ENCODE peak calls at places on chromosome 5, in six cellular contexts. One of them, this sample, is unnamed.

GRCh38 chr5:61790678-61791077 is 458.6 kb downstream of the ZSWIM6 start:
- DNase-seq in fibroblast of mammary gland: no peak
- DNase-seq in glomerular endothelial cell: no peak
- DNase-seq in HEK293T: no peak
- DNase-seq in activated T-helper 1 cell treated with anti-CD3 and anti-CD28 coated beads, Interleukin-2, amount 50 U/mL, for 16 hours: no peak
- DNase-seq in KG1: no peak
- DNase-seq in this sample: no peak

GRCh38 chr5:98401645-98402044 is 371.8 kb upstream of the RGMB start:
- DNase-seq in fibroblast of mammary gland: no peak
- DNase-seq in glomerular endothelial cell: no peak
- DNase-seq in HEK293T: no peak
- DNase-seq in activated T-helper 1 cell treated with anti-CD3 and anti-CD28 coated beads, Interleukin-2, amount 50 U/mL, for 16 hours: no peak
- DNase-seq in KG1: no peak
- DNase-seq in this sample: no peak

GRCh38 chr5:172469697-172470096 is 15.4 kb upstream of the SH3PXD2B start:
- DNase-seq in fibroblast of mammary gland: no peak
- DNase-seq in glomerular endothelial cell: no peak
- DNase-seq in HEK293T: no peak
- DNase-seq in activated T-helper 1 cell treated with anti-CD3 and anti-CD28 coated beads, Interleukin-2, amount 50 U/mL, for 16 hours: no peak
- DNase-seq in KG1: no peak
- DNase-seq in this sample: no peak

GRCh38 chr5:50849554-50849953 is 183.1 kb downstream of the PARP8 start:
- DNase-seq in fibroblast of mammary gland: no peak
- DNase-seq in glomerular endothelial cell: no peak
- DNase-seq in HEK293T: no peak
- DNase-seq in activated T-helper 1 cell treated with anti-CD3 and anti-CD28 coated beads, Interleukin-2, amount 50 U/mL, for 16 hours: no peak
- DNase-seq in KG1: no peak
- DNase-seq in this sample: no peak

GRCh38 chr5:107739661-107740060 is 68.9 kb upstream of the EFNA5 start:
- DNase-seq in fibroblast of mammary gland: no peak
- DNase-seq in glomerular endothelial cell: no peak
- DNase-seq in HEK293T: no peak
- DNase-seq in activated T-helper 1 cell treated with anti-CD3 and anti-CD28 coated beads, Interleukin-2, amount 50 U/mL, for 16 hours: no peak
- DNase-seq in KG1: no peak
- DNase-seq in this sample: peak

GRCh38 chr5:178496219-178496618 is 94.0 kb downstream of the COL23A1 start:
- DNase-seq in fibroblast of mammary gland: no peak
- DNase-seq in glomerular endothelial cell: no peak
- DNase-seq in HEK293T: no peak
- DNase-seq in activated T-helper 1 cell treated with anti-CD3 and anti-CD28 coated beads, Interleukin-2, amount 50 U/mL, for 16 hours: no peak
- DNase-seq in KG1: no peak
- DNase-seq in this sample: no peak

GRCh38 chr5:132070460-132071337 is 2.9 kb upstream of the CSF2 start:
- DNase-seq in fibroblast of mammary gland: peak
- DNase-seq in glomerular endothelial cell: no peak
- DNase-seq in HEK293T: no peak
- DNase-seq in activated T-helper 1 cell treated with anti-CD3 and anti-CD28 coated beads, Interleukin-2, amount 50 U/mL, for 16 hours: no peak
- DNase-seq in KG1: no peak
- DNase-seq in this sample: peak

GRCh38 chr5:143516249-143516648 is 112.8 kb upstream of the NR3C1 start:
- DNase-seq in fibroblast of mammary gland: peak
- DNase-seq in glomerular endothelial cell: no peak
- DNase-seq in HEK293T: no peak
- DNase-seq in activated T-helper 1 cell treated with anti-CD3 and anti-CD28 coated beads, Interleukin-2, amount 50 U/mL, for 16 hours: no peak
- DNase-seq in KG1: no peak
- DNase-seq in this sample: no peak

GRCh38 chr5:45295231-45295630 is 400.9 kb downstream of the HCN1 start:
- DNase-seq in fibroblast of mammary gland: no peak
- DNase-seq in glomerular endothelial cell: no peak
- DNase-seq in HEK293T: no peak
- DNase-seq in activated T-helper 1 cell treated with anti-CD3 and anti-CD28 coated beads, Interleukin-2, amount 50 U/mL, for 16 hours: no peak
- DNase-seq in KG1: no peak
- DNase-seq in this sample: no peak

GRCh38 chr5:16600397-16600796 is 16.4 kb downstream of the RETREG1 start:
- DNase-seq in fibroblast of mammary gland: peak
- DNase-seq in glomerular endothelial cell: no peak
- DNase-seq in HEK293T: no peak
- DNase-seq in activated T-helper 1 cell treated with anti-CD3 and anti-CD28 coated beads, Interleukin-2, amount 50 U/mL, for 16 hours: no peak
- DNase-seq in KG1: no peak
- DNase-seq in this sample: no peak

GRCh38 chr5:107670028-107670926 is 460 bp downstream of the EFNA5 start:
- DNase-seq in fibroblast of mammary gland: no peak
- DNase-seq in glomerular endothelial cell: no peak
- DNase-seq in HEK293T: no peak
- DNase-seq in activated T-helper 1 cell treated with anti-CD3 and anti-CD28 coated beads, Interleukin-2, amount 50 U/mL, for 16 hours: no peak
- DNase-seq in KG1: no peak
- DNase-seq in this sample: peak

GRCh38 chr5:93941897-93942296 is 200.5 kb upstream of the POU5F2 start:
- DNase-seq in fibroblast of mammary gland: no peak
- DNase-seq in glomerular endothelial cell: no peak
- DNase-seq in HEK293T: peak
- DNase-seq in activated T-helper 1 cell treated with anti-CD3 and anti-CD28 coated beads, Interleukin-2, amount 50 U/mL, for 16 hours: no peak
- DNase-seq in KG1: no peak
- DNase-seq in this sample: no peak

GRCh38 chr5:78647411-78647818 is 1.2 kb downstream of the LHFPL2 start:
- DNase-seq in fibroblast of mammary gland: peak
- DNase-seq in glomerular endothelial cell: no peak
- DNase-seq in HEK293T: no peak
- DNase-seq in activated T-helper 1 cell treated with anti-CD3 and anti-CD28 coated beads, Interleukin-2, amount 50 U/mL, for 16 hours: no peak
- DNase-seq in KG1: no peak
- DNase-seq in this sample: no peak

GRCh38 chr5:77168187-77168883 is 42.1 kb upstream of the PDE8B start:
- DNase-seq in fibroblast of mammary gland: no peak
- DNase-seq in glomerular endothelial cell: no peak
- DNase-seq in HEK293T: no peak
- DNase-seq in activated T-helper 1 cell treated with anti-CD3 and anti-CD28 coated beads, Interleukin-2, amount 50 U/mL, for 16 hours: no peak
- DNase-seq in KG1: no peak
- DNase-seq in this sample: peak

GRCh38 chr5:55004728-55005127 is 19.3 kb upstream of the GZMK start:
- DNase-seq in fibroblast of mammary gland: peak
- DNase-seq in glomerular endothelial cell: no peak
- DNase-seq in HEK293T: no peak
- DNase-seq in activated T-helper 1 cell treated with anti-CD3 and anti-CD28 coated beads, Interleukin-2, amount 50 U/mL, for 16 hours: no peak
- DNase-seq in KG1: no peak
- DNase-seq in this sample: no peak

GRCh38 chr5:54722846-54723433 is 205.4 kb downstream of the SNX18 start:
- DNase-seq in fibroblast of mammary gland: peak
- DNase-seq in glomerular endothelial cell: no peak
- DNase-seq in HEK293T: no peak
- DNase-seq in activated T-helper 1 cell treated with anti-CD3 and anti-CD28 coated beads, Interleukin-2, amount 50 U/mL, for 16 hours: no peak
- DNase-seq in KG1: no peak
- DNase-seq in this sample: no peak

GRCh38 chr5:27048507-27048906 is 10.1 kb upstream of the CDH9 start:
- DNase-seq in fibroblast of mammary gland: no peak
- DNase-seq in glomerular endothelial cell: no peak
- DNase-seq in HEK293T: no peak
- DNase-seq in activated T-helper 1 cell treated with anti-CD3 and anti-CD28 coated beads, Interleukin-2, amount 50 U/mL, for 16 hours: no peak
- DNase-seq in KG1: no peak
- DNase-seq in this sample: no peak

GRCh38 chr5:22372376-22372775 is 480.8 kb downstream of the CDH12 start:
- DNase-seq in fibroblast of mammary gland: peak
- DNase-seq in glomerular endothelial cell: no peak
- DNase-seq in HEK293T: no peak
- DNase-seq in activated T-helper 1 cell treated with anti-CD3 and anti-CD28 coated beads, Interleukin-2, amount 50 U/mL, for 16 hours: no peak
- DNase-seq in KG1: no peak
- DNase-seq in this sample: peak

GRCh38 chr5:151811593-151812321 is 40.0 kb downstream of the G3BP1 start:
- DNase-seq in fibroblast of mammary gland: peak
- DNase-seq in glomerular endothelial cell: no peak
- DNase-seq in HEK293T: no peak
- DNase-seq in activated T-helper 1 cell treated with anti-CD3 and anti-CD28 coated beads, Interleukin-2, amount 50 U/mL, for 16 hours: no peak
- DNase-seq in KG1: no peak
- DNase-seq in this sample: no peak